ENCODE peak calls at places on chromosomes 4 and X, in six cellular contexts. G is stimulated activated CD8-positive, alpha-beta memory T cell treated with anti-CD3 and anti-CD28 coated beads, Interleukin-12 subunit alpha, Interleukin-12 subunit beta, amount 100 ng/mL, for 4 hours; D is RPMI8226; K is A172; H is EL; B is activated T-cell treated with anti-CD3 and anti-CD28 coated beads, Interleukin-2, amount 50 U/mL, for 72 hours. Z is an unnamed sample.

GRCh38 chrX:130778773-130779172 is 124.2 kb downstream of the ENOX2 start:
- DNase-seq in G (no peak), D (no peak), K (no peak), H (peak; percentile 10), B (no peak), Z (no peak)

GRCh38 chrX:46628406-46629371 is 55.1 kb downstream of the CHST7 start:
- DNase-seq in G (no peak), D (peak; percentile 63), K (no peak), H (peak; percentile 39), B (peak; percentile 37), Z (no peak)

GRCh38 chr4:140423106-140423505 is 4.3 kb downstream of the CLGN start:
- DNase-seq in G (no peak), D (no peak), K (no peak), H (no peak), B (no peak), Z (no peak)

GRCh38 chr4:1113311-1114009 is at the start of gene RNF212:
- DNase-seq in G (peak; percentile 22), D (no peak), K (no peak), H (no peak), B (peak; percentile 32), Z (peak; percentile 22)

GRCh38 chr4:93031431-93032098 is 727.8 kb downstream of the GRID2 start:
- DNase-seq in G (no peak), D (no peak), K (peak; percentile 18), H (no peak), B (no peak), Z (no peak)

GRCh38 chr4:9146967-9147366 is 23.2 kb upstream of the FAM90A26 start:
- DNase-seq in G (no peak), D (no peak), K (no peak), H (no peak), B (no peak), Z (no peak)

GRCh38 chr4:76590847-76591281 is 155.8 kb downstream of the SHROOM3 start:
- DNase-seq in G (no peak), D (no peak), K (peak; percentile 14), H (peak; percentile 82), B (no peak), Z (no peak)

GRCh38 chr4:37441231-37442061 is 196.9 kb downstream of the NWD2 start:
- DNase-seq in G (no peak), D (no peak), K (peak; percentile 53), H (peak; percentile 2), B (no peak), Z (no peak)

GRCh38 chr4:176642472-176642871 is 150.2 kb downstream of the VEGFC start:
- DNase-seq in G (no peak), D (no peak), K (no peak), H (no peak), B (no peak), Z (no peak)

GRCh38 chr4:119478446-119479179 is 150.0 kb downstream of the PDE5A start:
- DNase-seq in G (no peak), D (no peak), K (no peak), H (no peak), B (no peak), Z (no peak)

GRCh38 chr4:78237360-78237759 is 180.2 kb downstream of the FRAS1 start:
- DNase-seq in G (no peak), D (no peak), K (no peak), H (no peak), B (no peak), Z (no peak)

GRCh38 chr4:82918091-82918490 is 17.6 kb downstream of the THAP9 start:
- DNase-seq in G (no peak), D (no peak), K (no peak), H (no peak), B (no peak), Z (no peak)

GRCh38 chr4:89152972-89153371 is 41.6 kb downstream of the TIGD2 start:
- DNase-seq in G (no peak), D (peak; percentile 59), K (peak; percentile 42), H (no peak), B (no peak), Z (no peak)

GRCh38 chr4:61336488-61336887 is 136.4 kb downstream of the ADGRL3 start:
- DNase-seq in G (no peak), D (no peak), K (no peak), H (no peak), B (no peak), Z (no peak)

GRCh38 chr4:95572304-95572991 is 23.7 kb upstream of the UNC5C start:
- DNase-seq in G (no peak), D (peak; percentile 3), K (no peak), H (no peak), B (no peak), Z (no peak)

GRCh38 chrX:123905334-123905733 is 45.5 kb downstream of the XIAP start:
- DNase-seq in G (no peak), D (no peak), K (no peak), H (no peak), B (no peak), Z (no peak)

GRCh38 chr4:14596904-14597303 is 405.4 kb upstream of the CPEB2 start:
- DNase-seq in G (no peak), D (no peak), K (no peak), H (no peak), B (no peak), Z (no peak)

Z was measured in T-helper 1 cell.